ENCODE peak calls at places on chromosome 2, in six cellular contexts. A is fibroblast of lung, W is upper lobe of right lung, L is fibroblast of mammary gland, S is endodermal cell, Y is neural crest cell. E is an unnamed sample.

GRCh38 chr2:141455877-141456276 is 674.9 kb downstream of the LRP1B start:
- DNase-seq in A (no peak), W (no peak), L (no peak), S (no peak), Y (no peak), E (no peak)

GRCh38 chr2:161170377-161170776 is 10.1 kb downstream of the TANK start:
- DNase-seq in A (no peak), W (no peak), L (peak; percentile 13), S (no peak), Y (no peak), E (no peak)

GRCh38 chr2:80392446-80392845 is 87.9 kb upstream of the LRRTM1 start:
- DNase-seq in A (no peak), W (no peak), L (no peak), S (no peak), Y (no peak), E (no peak)

GRCh38 chr2:54634564-54635511 is 88.6 kb upstream of the EML6 start:
- DNase-seq in A (peak; percentile 49), W (no peak), L (peak; percentile 23), S (no peak), Y (peak; percentile 20), E (no peak)

GRCh38 chr2:199602271-199602895 is 144.6 kb upstream of the SATB2 start:
- DNase-seq in A (peak; percentile 10), W (no peak), L (peak; percentile 26), S (peak; percentile 77), Y (no peak), E (no peak)

GRCh38 chr2:204897561-204897960 is 352.3 kb downstream of the PARD3B start:
- DNase-seq in A (no peak), W (no peak), L (no peak), S (no peak), Y (no peak), E (no peak)

GRCh38 chr2:140643761-140644187 is 1487.0 kb downstream of the LRP1B start:
- DNase-seq in A (peak; percentile 86), W (no peak), L (peak; percentile 57), S (no peak), Y (no peak), E (peak; percentile 9)

GRCh38 chr2:62998949-62999348 is 51.7 kb upstream of the OTX1 start:
- DNase-seq in A (no peak), W (no peak), L (peak; percentile 52), S (no peak), Y (no peak), E (no peak)

GRCh38 chr2:38076710-38077430 is 919 bp upstream of the CYP1B1 start:
- DNase-seq in A (peak; percentile 92), W (peak; percentile 95), L (peak; percentile 90), S (peak; percentile 91), Y (peak; percentile 46), E (peak; percentile 70)

GRCh38 chr2:226760412-226761194 is 39.0 kb downstream of the IRS1 start:
- DNase-seq in A (peak; percentile 94), W (no peak), L (peak; percentile 83), S (no peak), Y (no peak), E (peak; percentile 61)

GRCh38 chr2:144432921-144433320 is 87.0 kb downstream of the ZEB2 start:
- DNase-seq in A (no peak), W (no peak), L (no peak), S (no peak), Y (no peak), E (no peak)

GRCh38 chr2:8582191-8582849 is 99.5 kb upstream of the ID2 start:
- DNase-seq in A (no peak), W (peak; percentile 38), L (no peak), S (no peak), Y (no peak), E (no peak)

GRCh38 chr2:216792222-216793001 is 67.5 kb downstream of the TNP1 start:
- DNase-seq in A (peak; percentile 49), W (no peak), L (peak; percentile 22), S (peak; percentile 70), Y (no peak), E (no peak)

GRCh38 chr2:10916953-10917352 is 5.2 kb downstream of the KCNF1 start:
- DNase-seq in A (no peak), W (no peak), L (no peak), S (peak; percentile 24), Y (no peak), E (no peak)

GRCh38 chr2:230542751-230543150 is 126.8 kb downstream of the SP100 start:
- DNase-seq in A (no peak), W (no peak), L (no peak), S (no peak), Y (no peak), E (no peak)

GRCh38 chr2:64327510-64328414 is 126.2 kb upstream of the LGALSL start:
- DNase-seq in A (peak; percentile 30), W (peak; percentile 77), L (peak; percentile 16), S (peak; percentile 68), Y (no peak), E (peak; percentile 5)

GRCh38 chr2:54289942-54290702 is 34.1 kb upstream of the TSPYL6 start:
- DNase-seq in A (no peak), W (no peak), L (no peak), S (peak; percentile 53), Y (no peak), E (no peak)

GRCh38 chr2:96580771-96581170 is 44.2 kb downstream of the ARID5A start:
- DNase-seq in A (no peak), W (no peak), L (no peak), S (peak; percentile 85), Y (peak; percentile 10), E (no peak)

GRCh38 chr2:85257359-85258193 is 70.2 kb downstream of the TGOLN2 start:
- DNase-seq in A (no peak), W (no peak), L (peak; percentile 68), S (no peak), Y (no peak), E (no peak)

GRCh38 chr2:227671170-227671887 is 4.7 kb downstream of the SCYGR5 start:
- DNase-seq in A (no peak), W (no peak), L (peak; percentile 10), S (no peak), Y (no peak), E (no peak)

GRCh38 chr2:198966269-198966668 is 491.5 kb downstream of the SATB2 start:
- DNase-seq in A (no peak), W (no peak), L (no peak), S (no peak), Y (no peak), E (no peak)

GRCh38 chr2:128456281-128456680 is 137.6 kb upstream of the HS6ST1 start:
- DNase-seq in A (no peak), W (peak; percentile 7), L (no peak), S (peak; percentile 16), Y (no peak), E (no peak)

DNA sequence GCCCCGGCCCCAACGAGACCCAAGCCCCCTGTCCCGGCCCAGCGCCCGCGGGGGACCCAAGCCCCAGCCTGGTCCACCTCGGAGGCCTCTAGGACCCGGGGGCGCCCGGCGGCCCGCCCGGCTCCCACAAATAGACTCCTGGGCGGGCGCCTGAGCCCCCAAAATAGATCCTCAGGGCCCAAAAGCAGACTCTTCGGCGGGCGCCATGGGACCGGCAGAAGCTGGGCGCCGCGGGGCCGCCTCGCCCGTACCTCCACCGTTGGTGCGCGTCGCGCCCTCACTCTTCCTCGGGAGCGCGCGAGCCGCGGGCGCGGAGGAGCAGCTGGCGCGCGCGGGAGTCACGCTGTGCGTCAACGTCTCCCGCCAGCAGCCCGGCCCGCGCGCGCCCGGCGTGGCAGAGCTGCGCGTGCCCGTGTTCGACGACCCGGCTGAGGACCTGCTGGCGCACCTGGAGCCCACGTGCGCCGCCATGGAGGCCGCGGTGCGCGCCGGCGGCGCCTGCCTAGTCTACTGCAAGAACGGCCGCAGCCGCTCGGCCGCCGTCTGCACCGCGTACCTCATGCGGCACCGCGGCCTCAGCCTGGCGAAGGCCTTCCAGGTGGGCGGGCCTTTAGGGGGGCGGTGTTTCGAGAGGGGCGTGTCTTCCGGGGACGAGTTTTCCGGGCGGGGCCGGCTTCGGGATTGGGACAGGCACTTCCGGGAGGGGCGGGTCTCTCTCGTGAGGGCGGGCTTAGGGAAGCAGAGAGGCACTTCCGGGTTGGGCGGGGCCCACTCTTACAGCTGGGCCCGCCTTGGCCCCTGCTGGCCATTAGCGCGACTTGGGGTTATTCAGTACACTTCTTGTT is 545 bp downstream of the DUSP28 start:
- DNase-seq in A (peak; percentile 98), W (peak; percentile 100), L (peak; percentile 96), S (peak; percentile 100), Y (peak; percentile 100), E (peak; percentile 93)
- TF ChIP-seq CTCF in A (peak; percentile 12), W (peak; percentile 32), L (peak; percentile 18), S (peak; percentile 57), Y (peak; percentile 50), E (peak; percentile 33)

DNA sequence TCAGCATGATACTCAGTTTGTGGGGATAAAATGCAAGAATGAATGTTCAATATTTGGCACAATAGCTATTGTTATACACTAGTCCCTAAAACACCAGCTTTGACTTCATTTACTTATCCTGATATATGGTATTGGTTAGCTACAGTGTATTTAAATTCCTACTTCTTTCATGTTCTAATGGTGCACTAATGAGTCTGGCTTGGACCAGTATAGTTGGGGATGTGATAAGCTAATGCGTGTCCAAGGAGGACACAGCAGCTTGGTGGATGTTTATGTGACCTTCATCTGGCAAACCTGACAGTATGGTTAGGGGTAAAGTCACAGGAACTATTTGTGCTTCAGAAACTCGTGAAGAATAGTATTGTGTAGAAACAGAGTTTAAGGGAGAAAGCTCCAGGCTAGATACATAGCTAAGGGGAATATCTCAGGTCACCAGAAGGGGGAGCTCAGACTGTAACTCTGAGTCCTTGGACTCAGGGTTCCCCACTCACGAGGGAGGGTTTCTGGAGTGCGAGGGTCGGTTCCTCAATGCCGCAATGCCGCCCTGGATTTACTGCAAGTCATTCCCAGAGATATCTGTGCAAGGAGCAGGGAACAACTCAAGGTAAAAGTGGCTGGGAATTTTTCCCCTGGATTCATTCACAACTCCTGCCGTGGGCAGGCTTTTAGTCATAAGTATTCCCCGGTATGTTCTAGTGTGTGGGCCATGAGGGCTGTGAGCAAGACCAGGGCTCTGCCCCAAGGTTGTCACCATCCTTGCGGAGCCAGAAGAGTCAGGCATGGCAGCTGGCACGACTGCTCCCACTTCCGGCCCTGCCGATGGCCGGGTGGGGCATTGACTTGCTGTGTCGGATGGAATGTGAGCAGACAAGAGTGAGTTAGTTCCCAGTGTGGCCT is 14.5 kb downstream of the IL1R2 start:
- DNase-seq in A (peak; percentile 73), W (no peak), L (peak; percentile 77), S (peak; percentile 77), Y (peak; percentile 45), E (no peak)
- TF ChIP-seq CTCF in A (peak; percentile 78), W (peak; percentile 73), L (peak; percentile 89), S (peak; percentile 83), Y (peak; percentile 62), E (peak; percentile 73)

DNA sequence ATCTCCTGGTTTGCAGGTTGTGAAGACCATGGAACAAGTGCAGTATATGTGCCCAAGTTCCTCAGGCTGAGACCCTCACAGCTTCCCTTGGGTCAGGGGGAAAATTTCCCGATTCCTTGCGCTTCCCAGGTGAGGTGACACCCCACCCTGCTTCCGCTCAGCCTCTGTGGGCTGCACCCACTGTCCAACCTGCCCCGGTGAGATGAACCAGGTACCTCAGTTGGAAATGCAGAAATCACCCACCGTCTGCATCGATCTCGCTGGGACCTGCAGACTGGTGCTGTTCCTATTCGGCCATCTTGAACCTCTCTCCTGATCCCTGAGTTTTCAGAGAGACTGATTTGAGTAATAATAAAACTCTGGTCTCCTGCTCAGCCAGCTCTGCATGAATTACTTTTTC is 30.6 kb downstream of the CHCHD5 start:
- DNase-seq in A (no peak), W (peak; percentile 18), L (no peak), S (no peak), Y (no peak), E (no peak)
- TF ChIP-seq CTCF in A (no peak), W (no peak), L (no peak), S (no peak), Y (no peak), E (no peak)

GRCh38 chr2:211498551-211499205 is 942.3 kb downstream of the CPS1 start:
- DNase-seq in A (no peak), W (no peak), L (no peak), S (no peak), Y (no peak), E (no peak)

GRCh38 chr2:211503198-211503597 is 946.8 kb downstream of the CPS1 start:
- DNase-seq in A (no peak), W (no peak), L (no peak), S (no peak), Y (no peak), E (no peak)

GRCh38 chr2:211503856-211504255 is 947.5 kb downstream of the CPS1 start:
- DNase-seq in A (no peak), W (no peak), L (no peak), S (peak; percentile 52), Y (no peak), E (no peak)
- TF ChIP-seq CTCF in A (no peak), W (no peak), L (peak; percentile 21), S (peak; percentile 68), Y (peak; percentile 33), E (no peak)